ENCODE peak calls at places on chromosome 19, in nine cellular contexts. J is cerebellum; K is COLO829; R is endothelial cell; F is CD4-positive, alpha-beta memory T cell; H is naive thymus-derived CD4-positive, alpha-beta T cell; I is substantia nigra; L is NCI-H1105; V is myocyte. T is an unnamed sample.

GRCh38 chr19:58480481-58480830 is 4.3 kb downstream of the ZNF446 start:
- DNase-seq in J (no peak), V (no peak), K (no peak), I (no peak), L (no peak), R (no peak), F (no peak), H (no peak), T (no peak)

GRCh38 chr19:14363203-14364097 is 17.8 kb upstream of the ADGRE5 start:
- DNase-seq in K (peak; percentile 47), H (peak; percentile 31), J (no peak), L (no peak), R (peak; percentile 64), F (no peak), I (no peak), V (peak; percentile 51), T (no peak)

GRCh38 chr19:51621178-51621577 is 9.0 kb downstream of the SIGLEC5 start:
- DNase-seq in L (no peak), K (no peak), I (no peak), V (no peak), H (no peak), F (no peak), J (no peak), R (no peak), T (no peak)

GRCh38 chr19:522726-523125 is 8.8 kb upstream of the CDC34 start:
- DNase-seq in H (no peak), I (no peak), R (no peak), F (no peak), L (no peak), J (no peak), V (no peak), K (no peak), T (no peak)

GRCh38 chr19:57269515-57270250 is 10.6 kb upstream of the ZNF460 start:
- DNase-seq in H (no peak), F (no peak), J (no peak), I (no peak), L (no peak), R (no peak), K (peak; percentile 60), V (no peak), T (no peak)

GRCh38 chr19:12603714-12604113 is 6.9 kb downstream of the ZNF490 start:
- DNase-seq in R (no peak), V (peak; percentile 93), L (no peak), J (no peak), H (peak; percentile 60), I (no peak), K (no peak), F (peak; percentile 71), T (no peak)

GRCh38 chr19:11692127-11692790 is 46.5 kb downstream of the ZNF823 start:
- DNase-seq in R (no peak), K (no peak), H (no peak), I (no peak), V (no peak), J (no peak), F (no peak), L (no peak), T (no peak)

GRCh38 chr19:5974721-5975387 is 3.1 kb downstream of the RANBP3 start:
- DNase-seq in J (no peak), V (no peak), H (peak; percentile 44), L (no peak), I (no peak), F (peak; percentile 29), R (no peak), K (no peak), T (no peak)

GRCh38 chr19:2478756-2479555 is 3.0 kb downstream of the GADD45B start:
- DNase-seq in R (no peak), J (no peak), I (no peak), F (peak; percentile 75), V (peak; percentile 56), L (no peak), K (no peak), H (peak; percentile 71), T (peak; percentile 29)

GRCh38 chr19:13883665-13884064 is 6.7 kb downstream of the NANOS3 start:
- DNase-seq in J (no peak), R (no peak), L (no peak), F (no peak), H (no peak), K (no peak), V (no peak), I (no peak), T (no peak)

GRCh38 chr19:16825312-16826168 is 3.7 kb upstream of the SIN3B start:
- DNase-seq in L (peak; percentile 57), H (no peak), J (peak; percentile 40), R (no peak), V (peak; percentile 71), F (no peak), K (no peak), I (no peak), T (no peak)

GRCh38 chr19:1247747-1248453 is 483 bp upstream of the MIDN start:
- DNase-seq in K (no peak), J (no peak), I (no peak), F (peak; percentile 74), L (no peak), V (peak; percentile 96), H (peak; percentile 61), R (peak; percentile 66), T (no peak)

GRCh38 chr19:30120860-30121484 is 178.9 kb downstream of the URI1 start:
- DNase-seq in H (no peak), V (no peak), R (no peak), I (no peak), F (no peak), J (no peak), L (no peak), K (no peak), T (no peak)

GRCh38 chr19:39940221-39940833 is 5.9 kb upstream of the FCGBP start:
- DNase-seq in V (no peak), F (no peak), K (no peak), H (no peak), L (no peak), J (no peak), I (no peak), R (no peak), T (no peak)

GRCh38 chr19:50796634-50797428 is 6.6 kb downstream of the ACP4 start:
- DNase-seq in J (no peak), I (no peak), L (no peak), H (no peak), K (no peak), V (no peak), R (no peak), F (no peak), T (no peak)

GRCh38 chr19:12838893-12839656 is 760 bp downstream of the MAST1 start:
- DNase-seq in V (no peak), R (no peak), I (no peak), H (no peak), L (no peak), K (no peak), J (peak; percentile 61), F (peak; percentile 41), T (no peak)

GRCh38 chr19:45901432-45901903 is 945 bp downstream of the MYPOP start:
- DNase-seq in K (no peak), V (no peak), H (peak; percentile 19), I (no peak), R (no peak), F (peak; percentile 31), J (no peak), L (no peak), T (no peak)

GRCh38 chr19:38711726-38712153 is 32.5 kb downstream of the CAPN12 start:
- DNase-seq in L (no peak), K (no peak), J (no peak), F (no peak), I (no peak), V (peak; percentile 97), R (no peak), H (no peak), T (peak; percentile 70)

GRCh38 chr19:29499921-29500590 is 25.7 kb upstream of the VSTM2B start:
- DNase-seq in R (no peak), H (no peak), F (no peak), K (no peak), V (no peak), J (no peak), L (no peak), I (no peak), T (no peak)

GRCh38 chr19:16604615-16605014 is 23.4 kb downstream of the MED26 start:
- DNase-seq in K (no peak), J (no peak), V (no peak), R (no peak), L (no peak), H (no peak), I (no peak), F (no peak), T (no peak)

GRCh38 chr19:44718441-44719261 is 19.7 kb downstream of the CEACAM16 start:
- DNase-seq in V (peak; percentile 91), I (peak; percentile 5), H (no peak), R (peak; percentile 65), F (no peak), J (peak; percentile 19), L (no peak), K (peak; percentile 51), T (no peak)

GRCh38 chr19:56109216-56109615 is 11.9 kb downstream of the ZNF787 start:
- DNase-seq in F (no peak), I (no peak), V (peak; percentile 74), J (no peak), L (no peak), K (no peak), H (no peak), R (no peak), T (no peak)

GRCh38 chr19:6185093-6185824 is 49.8 kb downstream of the ACSBG2 start:
- DNase-seq in F (no peak), R (no peak), H (no peak), L (no peak), V (no peak), I (no peak), J (no peak), K (no peak), T (no peak)

GRCh38 chr19:30095171-30095570 is 153.1 kb downstream of the URI1 start:
- DNase-seq in I (no peak), K (no peak), F (no peak), H (no peak), R (no peak), J (no peak), L (no peak), V (no peak), T (no peak)

GRCh38 chr19:34499155-34499834 is 17.7 kb downstream of the WTIP start:
- DNase-seq in I (no peak), L (no peak), V (no peak), R (no peak), H (no peak), J (no peak), F (no peak), K (no peak), T (no peak)

GRCh38 chr19:16851031-16851712 is 22.0 kb downstream of the SIN3B start:
- DNase-seq in L (no peak), V (no peak), I (no peak), J (no peak), K (no peak), R (no peak), F (no peak), H (no peak), T (no peak)

T was measured in GOT3.